ENCODE peak calls at places on chromosomes 11 and 22, in ten cellular contexts. C is colonic mucosa; X is RKO; S is AG20443; W is left ventricle myocardium superior; Q is activated naive CD4-positive, alpha-beta T cell treated with anti-CD3 and anti-CD28 coated beads for 36 hours; N is NCI-H69; A is NCI-H524; P is PC-9; F is endothelial cell. R is an unnamed sample.

GRCh38 chr11:12587333-12587997 is 86.8 kb upstream of the TEAD1 start:
- DNase-seq in C (no peak), X (no peak), S (peak), W (no peak), Q (no peak), N (peak), A (no peak), P (peak), F (peak), R (no peak)

GRCh38 chr22:43262990-43263644 is 76.2 kb upstream of the TTLL12 start:
- DNase-seq in C (no peak), X (no peak), S (no peak), W (peak), Q (peak), N (peak), A (no peak), P (peak), F (peak), R (no peak)

GRCh38 chr11:126484266-126484665 is 128.8 kb downstream of the ST3GAL4 start:
- DNase-seq in C (no peak), X (no peak), S (no peak), W (no peak), Q (no peak), N (no peak), A (no peak), P (no peak), F (no peak), R (no peak)

GRCh38 chr22:39900306-39901227 is at the start of gene GRAP2:
- DNase-seq in C (no peak), X (no peak), S (no peak), W (no peak), Q (peak), N (no peak), A (no peak), P (no peak), F (no peak), R (no peak)

GRCh38 chr22:45879552-45879949 is 97.4 kb downstream of the WNT7B start:
- DNase-seq in C (no peak), X (no peak), S (no peak), W (peak), Q (no peak), N (no peak), A (no peak), P (no peak), F (no peak), R (no peak)

GRCh38 chr11:45411221-45411946 is 125.2 kb upstream of the SYT13 start:
- DNase-seq in C (no peak), X (no peak), S (peak), W (no peak), Q (no peak), N (peak), A (peak), P (no peak), F (no peak), R (no peak)

GRCh38 chr11:96470521-96470920 is 80.7 kb downstream of the JRKL start:
- DNase-seq in C (no peak), X (no peak), S (no peak), W (no peak), Q (no peak), N (no peak), A (no peak), P (no peak), F (no peak), R (no peak)

GRCh38 chr22:36277482-36278291 is 24.8 kb downstream of the APOL1 start:
- DNase-seq in C (peak), X (peak), S (peak), W (peak), Q (peak), N (peak), A (peak), P (peak), F (peak), R (peak)

GRCh38 chr11:111549196-111549868 is 8.8 kb downstream of the LAYN start:
- DNase-seq in C (no peak), X (no peak), S (no peak), W (no peak), Q (no peak), N (no peak), A (no peak), P (no peak), F (no peak), R (no peak)

GRCh38 chr11:103644676-103645075 is 391.8 kb upstream of the DDI1 start:
- DNase-seq in C (no peak), X (no peak), S (no peak), W (peak), Q (no peak), N (no peak), A (no peak), P (no peak), F (no peak), R (peak)

GRCh38 chr11:132838621-132839020 is 693.7 kb downstream of the OPCML start:
- DNase-seq in C (no peak), X (peak), S (peak), W (no peak), Q (no peak), N (no peak), A (no peak), P (no peak), F (no peak), R (no peak)

GRCh38 chr11:65710424-65710823 is 1.6 kb upstream of the KAT5 start:
- DNase-seq in C (no peak), X (no peak), S (no peak), W (no peak), Q (no peak), N (no peak), A (no peak), P (no peak), F (no peak), R (no peak)

GRCh38 chr11:6323291-6323905 is 3.1 kb upstream of the CAVIN3 start:
- DNase-seq in C (no peak), X (no peak), S (no peak), W (no peak), Q (no peak), N (peak), A (no peak), P (no peak), F (no peak), R (no peak)

GRCh38 chr11:84884836-84885235 is 742.3 kb downstream of the DLG2 start:
- DNase-seq in C (no peak), X (no peak), S (no peak), W (no peak), Q (no peak), N (no peak), A (no peak), P (no peak), F (no peak), R (no peak)

GRCh38 chr11:4865855-4866254 is 15.8 kb upstream of the OR51T1 start:
- DNase-seq in C (no peak), X (no peak), S (no peak), W (no peak), Q (no peak), N (no peak), A (no peak), P (no peak), F (no peak), R (no peak)

GRCh38 chr22:32650553-32651345 is 150.8 kb upstream of the TIMP3 start:
- DNase-seq in C (no peak), X (no peak), S (peak), W (no peak), Q (no peak), N (no peak), A (no peak), P (no peak), F (no peak), R (no peak)

R was measured in testis.